ENCODE peak calls at places on chromosomes 3 and 15, in eight cellular contexts. One of them, this sample, is unnamed.

GRCh38 chr15:69359724-69360123 is 54.4 kb upstream of the KIF23 start:
- DNase-seq in right cardiac atrium: no peak
- DNase-seq in transverse colon: no peak
- DNase-seq in stomach: no peak
- DNase-seq in H9: no peak
- DNase-seq in K562: no peak
- DNase-seq in uterus: no peak
- DNase-seq in tibial nerve: no peak
- DNase-seq in this sample: no peak

GRCh38 chr3:150180349-150180748 is 209.7 kb upstream of the PFN2 start:
- DNase-seq in stomach: no peak
- DNase-seq in tibial nerve: no peak
- DNase-seq in uterus: no peak
- DNase-seq in right cardiac atrium: no peak
- DNase-seq in transverse colon: no peak
- DNase-seq in H9: no peak
- DNase-seq in K562: no peak
- DNase-seq in this sample: no peak

GRCh38 chr15:70792171-70792573 is 28.8 kb upstream of the UACA start:
- DNase-seq in stomach: no peak
- DNase-seq in uterus: no peak
- DNase-seq in K562: no peak
- DNase-seq in tibial nerve: no peak
- DNase-seq in H9: no peak
- DNase-seq in right cardiac atrium: no peak
- DNase-seq in transverse colon: no peak
- DNase-seq in this sample: no peak

GRCh38 chr3:169286214-169286613 is 377.3 kb downstream of the MECOM start:
- DNase-seq in transverse colon: no peak
- DNase-seq in stomach: no peak
- DNase-seq in H9: no peak
- DNase-seq in right cardiac atrium: no peak
- DNase-seq in tibial nerve: no peak
- DNase-seq in uterus: no peak
- DNase-seq in K562: no peak
- DNase-seq in this sample: no peak

GRCh38 chr3:191740712-191741111 is 279.7 kb downstream of the PYDC2 start:
- DNase-seq in transverse colon: no peak
- DNase-seq in uterus: no peak
- DNase-seq in right cardiac atrium: no peak
- DNase-seq in H9: no peak
- DNase-seq in stomach: no peak
- DNase-seq in tibial nerve: no peak
- DNase-seq in K562: no peak
- DNase-seq in this sample: no peak

GRCh38 chr3:134644731-134645514 is 5.9 kb downstream of the KY start:
- DNase-seq in K562: no peak
- DNase-seq in stomach: no peak
- DNase-seq in uterus: no peak
- DNase-seq in tibial nerve: no peak
- DNase-seq in H9: peak
- DNase-seq in right cardiac atrium: peak
- DNase-seq in transverse colon: peak
- DNase-seq in this sample: no peak

GRCh38 chr3:53016236-53016635 is 29.6 kb downstream of the SFMBT1 start:
- DNase-seq in stomach: no peak
- DNase-seq in transverse colon: no peak
- DNase-seq in uterus: no peak
- DNase-seq in right cardiac atrium: no peak
- DNase-seq in H9: no peak
- DNase-seq in K562: no peak
- DNase-seq in tibial nerve: no peak
- DNase-seq in this sample: no peak

GRCh38 chr15:70088887-70089691 is 8.6 kb downstream of the TLE3 start:
- DNase-seq in stomach: no peak
- DNase-seq in H9: no peak
- DNase-seq in right cardiac atrium: peak
- DNase-seq in K562: no peak
- DNase-seq in tibial nerve: peak
- DNase-seq in uterus: peak
- DNase-seq in transverse colon: no peak
- DNase-seq in this sample: no peak

GRCh38 chr15:92510163-92510882 is 116.6 kb downstream of the ST8SIA2 start:
- DNase-seq in uterus: no peak
- DNase-seq in tibial nerve: no peak
- DNase-seq in stomach: no peak
- DNase-seq in transverse colon: no peak
- DNase-seq in H9: peak
- DNase-seq in right cardiac atrium: no peak
- DNase-seq in K562: no peak
- DNase-seq in this sample: peak

GRCh38 chr3:157282261-157283191 is 122.6 kb upstream of the CCNL1 start:
- DNase-seq in K562: no peak
- DNase-seq in right cardiac atrium: peak
- DNase-seq in transverse colon: no peak
- DNase-seq in uterus: peak
- DNase-seq in H9: no peak
- DNase-seq in tibial nerve: peak
- DNase-seq in stomach: no peak
- DNase-seq in this sample: no peak

GRCh38 chr3:129482721-129483120 is 42.7 kb downstream of the IFT122 start:
- DNase-seq in right cardiac atrium: no peak
- DNase-seq in uterus: no peak
- DNase-seq in tibial nerve: no peak
- DNase-seq in K562: peak
- DNase-seq in H9: peak
- DNase-seq in transverse colon: no peak
- DNase-seq in stomach: no peak
- DNase-seq in this sample: no peak

GRCh38 chr15:38129531-38130199 is 123.0 kb upstream of the SPRED1 start:
- DNase-seq in K562: no peak
- DNase-seq in stomach: peak
- DNase-seq in tibial nerve: peak
- DNase-seq in right cardiac atrium: peak
- DNase-seq in transverse colon: peak
- DNase-seq in uterus: peak
- DNase-seq in H9: no peak
- DNase-seq in this sample: peak

GRCh38 chr15:52309154-52309548 is 13.5 kb upstream of the MYO5C start:
- DNase-seq in transverse colon: no peak
- DNase-seq in K562: no peak
- DNase-seq in right cardiac atrium: no peak
- DNase-seq in stomach: no peak
- DNase-seq in H9: no peak
- DNase-seq in tibial nerve: no peak
- DNase-seq in uterus: no peak
- DNase-seq in this sample: no peak

GRCh38 chr3:46538803-46539442 is 27.2 kb downstream of the LRRC2 start:
- DNase-seq in tibial nerve: peak
- DNase-seq in transverse colon: peak
- DNase-seq in right cardiac atrium: peak
- DNase-seq in uterus: no peak
- DNase-seq in K562: no peak
- DNase-seq in H9: no peak
- DNase-seq in stomach: peak
- DNase-seq in this sample: no peak

GRCh38 chr15:98727115-98728040 is 79.0 kb downstream of the IGF1R start:
- DNase-seq in K562: no peak
- DNase-seq in stomach: peak
- DNase-seq in right cardiac atrium: peak
- DNase-seq in transverse colon: peak
- DNase-seq in tibial nerve: peak
- DNase-seq in uterus: peak
- DNase-seq in H9: peak
- DNase-seq in this sample: peak

DNA sequence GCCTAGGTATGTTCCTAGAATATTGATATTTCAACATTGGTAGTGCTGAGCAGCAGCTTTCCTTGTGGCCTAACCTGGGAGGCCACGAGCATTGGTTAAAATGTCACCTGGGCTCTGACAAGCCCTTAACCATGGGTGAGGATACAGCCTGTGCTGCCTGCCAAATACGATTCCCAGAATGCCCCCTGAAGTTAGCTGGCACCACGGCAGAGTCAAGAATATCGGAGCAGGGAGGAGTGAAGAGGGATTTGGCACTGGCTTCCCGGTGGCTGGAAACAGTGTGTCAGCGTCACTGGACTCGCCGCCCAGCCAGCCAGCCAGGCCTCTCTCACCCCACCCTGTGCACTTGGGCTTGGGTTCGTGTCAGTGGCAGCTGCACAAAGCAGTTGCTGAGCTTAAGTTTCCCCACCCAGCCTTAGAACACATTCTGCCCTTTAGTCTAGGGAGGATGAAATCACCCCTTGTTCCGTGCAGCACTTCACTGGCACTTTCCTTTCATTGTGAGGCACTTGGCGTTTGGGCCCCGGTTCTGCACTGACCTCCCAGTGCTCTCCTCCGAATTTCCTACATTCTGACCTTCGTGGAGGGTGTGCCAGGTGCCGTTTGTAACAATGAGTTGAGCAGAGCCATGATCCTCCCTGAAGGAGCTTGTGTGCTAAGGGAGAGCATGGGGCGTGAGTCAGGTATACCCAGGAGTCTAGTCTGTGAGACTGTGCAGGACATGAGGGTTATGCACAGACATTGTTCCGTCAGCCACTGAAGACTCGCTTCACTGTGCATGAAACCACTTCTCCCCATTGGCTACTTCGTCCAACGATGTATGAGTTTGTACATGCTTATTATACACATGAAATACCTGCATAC is 152.8 kb upstream of the BHLHE40 start:
- DNase-seq in H9: no peak
- DNase-seq in uterus: peak
- DNase-seq in stomach: peak
- DNase-seq in K562: no peak
- DNase-seq in tibial nerve: peak
- DNase-seq in right cardiac atrium: peak
- DNase-seq in transverse colon: peak
- DNase-seq in this sample: no peak
- H3K27ac ChIP-seq in H9: no peak
- H3K27ac ChIP-seq in uterus: peak
- H3K27ac ChIP-seq in stomach: peak
- H3K27ac ChIP-seq in K562: peak
- H3K27ac ChIP-seq in tibial nerve: peak
- H3K27ac ChIP-seq in right cardiac atrium: peak
- H3K27ac ChIP-seq in transverse colon: peak
- H3K27ac ChIP-seq in this sample: no peak

GRCh38 chr3:121941592-121941991 is 47.4 kb downstream of the SLC15A2 start:
- DNase-seq in K562: no peak
- DNase-seq in uterus: no peak
- DNase-seq in right cardiac atrium: no peak
- DNase-seq in stomach: no peak
- DNase-seq in tibial nerve: no peak
- DNase-seq in transverse colon: no peak
- DNase-seq in H9: no peak
- DNase-seq in this sample: no peak
- H3K27ac ChIP-seq in K562: no peak
- H3K27ac ChIP-seq in uterus: no peak
- H3K27ac ChIP-seq in right cardiac atrium: no peak
- H3K27ac ChIP-seq in stomach: no peak
- H3K27ac ChIP-seq in tibial nerve: no peak
- H3K27ac ChIP-seq in transverse colon: no peak
- H3K27ac ChIP-seq in H9: no peak
- H3K27ac ChIP-seq in this sample: no peak

GRCh38 chr3:188431553-188431952 is 277.6 kb downstream of the LPP start:
- DNase-seq in H9: no peak
- DNase-seq in K562: no peak
- DNase-seq in transverse colon: no peak
- DNase-seq in right cardiac atrium: no peak
- DNase-seq in stomach: no peak
- DNase-seq in tibial nerve: no peak
- DNase-seq in uterus: no peak
- DNase-seq in this sample: no peak
- H3K27ac ChIP-seq in H9: no peak
- H3K27ac ChIP-seq in K562: no peak
- H3K27ac ChIP-seq in transverse colon: peak
- H3K27ac ChIP-seq in right cardiac atrium: no peak
- H3K27ac ChIP-seq in stomach: no peak
- H3K27ac ChIP-seq in tibial nerve: no peak
- H3K27ac ChIP-seq in uterus: no peak
- H3K27ac ChIP-seq in this sample: no peak

GRCh38 chr15:22936577-22937472 is 43.3 kb downstream of the CYFIP1 start:
- DNase-seq in H9: no peak
- DNase-seq in transverse colon: no peak
- DNase-seq in uterus: no peak
- DNase-seq in right cardiac atrium: no peak
- DNase-seq in stomach: no peak
- DNase-seq in tibial nerve: no peak
- DNase-seq in K562: no peak
- DNase-seq in this sample: no peak

GRCh38 chr15:22942306-22942855 is 37.8 kb downstream of the CYFIP1 start:
- DNase-seq in uterus: no peak
- DNase-seq in tibial nerve: no peak
- DNase-seq in K562: no peak
- DNase-seq in right cardiac atrium: no peak
- DNase-seq in stomach: no peak
- DNase-seq in H9: no peak
- DNase-seq in transverse colon: no peak
- DNase-seq in this sample: no peak

GRCh38 chr15:22941179-22941578 is 39.0 kb downstream of the CYFIP1 start:
- DNase-seq in K562: no peak
- DNase-seq in stomach: no peak
- DNase-seq in right cardiac atrium: no peak
- DNase-seq in H9: no peak
- DNase-seq in tibial nerve: no peak
- DNase-seq in uterus: no peak
- DNase-seq in transverse colon: no peak
- DNase-seq in this sample: no peak

GRCh38 chr15:22939051-22939450 is 41.1 kb downstream of the CYFIP1 start:
- DNase-seq in transverse colon: no peak
- DNase-seq in right cardiac atrium: no peak
- DNase-seq in uterus: no peak
- DNase-seq in H9: no peak
- DNase-seq in stomach: no peak
- DNase-seq in tibial nerve: no peak
- DNase-seq in K562: no peak
- DNase-seq in this sample: no peak

GRCh38 chr15:22939652-22940061 is 40.5 kb downstream of the CYFIP1 start:
- DNase-seq in stomach: no peak
- DNase-seq in H9: no peak
- DNase-seq in tibial nerve: no peak
- DNase-seq in uterus: no peak
- DNase-seq in K562: no peak
- DNase-seq in transverse colon: no peak
- DNase-seq in right cardiac atrium: no peak
- DNase-seq in this sample: no peak
- H3K27ac ChIP-seq in stomach: no peak
- H3K27ac ChIP-seq in H9: no peak
- H3K27ac ChIP-seq in tibial nerve: no peak
- H3K27ac ChIP-seq in uterus: no peak
- H3K27ac ChIP-seq in K562: no peak
- H3K27ac ChIP-seq in transverse colon: no peak
- H3K27ac ChIP-seq in right cardiac atrium: no peak
- H3K27ac ChIP-seq in this sample: no peak